ENCODE peak calls at places on chromosome 4, in nine cellular contexts. Q, Y, R, C, H, U, P, W and D are unnamed samples.

GRCh38 chr4:125547842-125548241 is 233.1 kb downstream of the FAT4 start:
- DNase-seq in Q (no peak), Y (no peak), R (no peak), C (no peak), H (no peak), U (no peak), P (no peak), W (no peak), D (no peak)

GRCh38 chr4:184293552-184293951 is 75.9 kb upstream of the ENPP6 start:
- DNase-seq in Q (no peak), Y (no peak), R (peak; percentile 94), C (no peak), H (no peak), U (no peak), P (no peak), W (no peak), D (no peak)

GRCh38 chr4:5267418-5267817 is 216.1 kb downstream of the STK32B start:
- DNase-seq in Q (peak; percentile 25), Y (no peak), R (no peak), C (no peak), H (no peak), U (no peak), P (no peak), W (no peak), D (no peak)

GRCh38 chr4:186942745-186943606 is 219.3 kb upstream of the FAT1 start:
- DNase-seq in Q (no peak), Y (no peak), R (no peak), C (no peak), H (peak; percentile 52), U (no peak), P (no peak), W (no peak), D (peak; percentile 26)

GRCh38 chr4:144421839-144422565 is 224.0 kb upstream of the HHIP start:
- DNase-seq in Q (no peak), Y (no peak), R (no peak), C (no peak), H (no peak), U (no peak), P (no peak), W (no peak), D (no peak)

GRCh38 chr4:97994765-97995465 is 148.4 kb downstream of the STPG2 start:
- DNase-seq in Q (no peak), Y (no peak), R (no peak), C (no peak), H (no peak), U (no peak), P (no peak), W (no peak), D (no peak)

GRCh38 chr4:39285111-39285795 is 80.9 kb downstream of the RFC1 start:
- DNase-seq in Q (no peak), Y (no peak), R (no peak), C (no peak), H (no peak), U (no peak), P (no peak), W (no peak), D (no peak)

GRCh38 chr4:139898293-139898692 is 232.7 kb downstream of the MGST2 start:
- DNase-seq in Q (no peak), Y (no peak), R (no peak), C (no peak), H (no peak), U (no peak), P (no peak), W (no peak), D (no peak)

GRCh38 chr4:7444314-7444713 is 9.6 kb upstream of the PSAPL1 start:
- DNase-seq in Q (no peak), Y (no peak), R (no peak), C (no peak), H (no peak), U (no peak), P (no peak), W (no peak), D (no peak)

GRCh38 chr4:144578681-144579080 is 67.3 kb upstream of the HHIP start:
- DNase-seq in Q (no peak), Y (no peak), R (no peak), C (no peak), H (no peak), U (no peak), P (no peak), W (no peak), D (no peak)

GRCh38 chr4:180665994-180666818 is 1577.0 kb upstream of the TENM3 start:
- DNase-seq in Q (peak; percentile 19), Y (peak; percentile 24), R (peak; percentile 70), C (peak; percentile 26), H (peak; percentile 39), U (no peak), P (no peak), W (no peak), D (no peak)

GRCh38 chr4:178395798-178396197 is 953.6 kb upstream of the AGA start:
- DNase-seq in Q (no peak), Y (no peak), R (no peak), C (no peak), H (no peak), U (no peak), P (no peak), W (no peak), D (no peak)

GRCh38 chr4:76105652-76106051 is 31.1 kb downstream of the ART3 start:
- DNase-seq in Q (no peak), Y (no peak), R (no peak), C (no peak), H (no peak), U (no peak), P (no peak), W (no peak), D (no peak)

GRCh38 chr4:154123897-154124296 is 335.0 kb upstream of the SFRP2 start:
- DNase-seq in Q (no peak), Y (no peak), R (no peak), C (no peak), H (no peak), U (no peak), P (no peak), W (no peak), D (no peak)

GRCh38 chr4:13866881-13867280 is 239.4 kb upstream of the BOD1L1 start:
- DNase-seq in Q (no peak), Y (no peak), R (no peak), C (no peak), H (no peak), U (no peak), P (no peak), W (no peak), D (no peak)

GRCh38 chr4:183674153-183674552 is 15.1 kb downstream of the TRAPPC11 start:
- DNase-seq in Q (no peak), Y (no peak), R (no peak), C (no peak), H (no peak), U (no peak), P (no peak), W (no peak), D (no peak)